ENCODE peak calls at places on chromosomes 11 and 22, in five cellular contexts. K is pancreas; X is DMS79 treated with DMSO at 0.1 percent for 48 hours; B is activated naive CD8-positive, alpha-beta T cell treated with anti-CD3 and anti-CD28 coated beads, Interleukin-2, amount 50 U/mL, for 24 hours; H is AG09319. Y is an unnamed sample.

GRCh38 chr11:66879583-66879982 is 22.7 kb downstream of the LRFN4 start:
- DNase-seq in B (no peak), H (no peak), K (no peak), X (no peak), Y (no peak)

GRCh38 chr22:37781434-37782059 is 26.2 kb upstream of the GCAT start:
- DNase-seq in H (no peak), B (no peak), K (no peak), X (no peak), Y (peak; percentile 50)

GRCh38 chr11:1352696-1353382 is 36.9 kb upstream of the BRSK2 start:
- DNase-seq in X (no peak), K (peak; percentile 7), H (no peak), B (no peak), Y (no peak)

GRCh38 chr11:72684236-72684912 is 10.2 kb upstream of the PDE2A start:
- DNase-seq in K (peak; percentile 38), H (no peak), X (no peak), B (peak; percentile 52), Y (no peak)

GRCh38 chr22:27113211-27114030 is 456.0 kb downstream of the MIAT start:
- DNase-seq in K (peak; percentile 67), H (peak; percentile 69), B (no peak), X (no peak), Y (no peak)

GRCh38 chr11:4041731-4042391 is 52.7 kb upstream of the RRM1 start:
- DNase-seq in X (no peak), B (no peak), H (no peak), K (no peak), Y (no peak)

GRCh38 chr11:117461396-117462182 is 133.9 kb downstream of the CEP164 start:
- DNase-seq in H (no peak), K (no peak), X (no peak), B (no peak), Y (no peak)

GRCh38 chr22:47139790-47140119 is 377.3 kb downstream of the TBC1D22A start:
- DNase-seq in H (no peak), K (no peak), B (no peak), X (no peak), Y (no peak)

GRCh38 chr11:64638017-64638664 is 47.1 kb downstream of the SLC22A12 start:
- DNase-seq in K (no peak), H (no peak), X (peak; percentile 76), B (no peak), Y (no peak)

GRCh38 chr11:9760180-9760550 is 96.3 kb downstream of the SWAP70 start:
- DNase-seq in X (no peak), H (peak; percentile 92), B (no peak), K (peak; percentile 36), Y (no peak)

GRCh38 chr22:26610983-26611382 is 6.8 kb downstream of the CRYBB1 start:
- DNase-seq in K (no peak), X (no peak), B (no peak), H (no peak), Y (no peak)

GRCh38 chr11:16791494-16791961 is 53.1 kb downstream of the C11orf58 start:
- DNase-seq in H (peak; percentile 62), B (no peak), K (no peak), X (no peak), Y (no peak)

GRCh38 chr11:1842149-1843097 is 3.6 kb downstream of the TNNI2 start:
- DNase-seq in X (no peak), H (no peak), B (no peak), K (peak; percentile 97), Y (no peak)

GRCh38 chr22:36439481-36440271 is 41.8 kb downstream of the TXN2 start:
- DNase-seq in K (no peak), X (no peak), H (peak; percentile 70), B (peak; percentile 65), Y (no peak)

GRCh38 chr22:38844661-38845367 is 986 bp upstream of the NPTXR start:
- DNase-seq in K (no peak), X (no peak), H (no peak), B (no peak), Y (no peak)

GRCh38 chr22:38415561-38416321 is 39.3 kb downstream of the KCNJ4 start:
- DNase-seq in K (peak; percentile 8), X (no peak), H (no peak), B (no peak), Y (no peak)